ENCODE peak calls at places on chromosomes 13 and 19, in seven cellular contexts. Z, L, R, F, X, Y and W are unnamed samples.

GRCh38 chr19:10654610-10655456 is 687 bp downstream of the ILF3 start:
- DNase-seq in Z (peak), L (peak), F (peak), X (peak), Y (peak), R (peak), W (no peak)

GRCh38 chr13:41614671-41615519 is 157.5 kb downstream of the RGCC start:
- DNase-seq in Z (no peak), F (no peak), L (peak), X (peak), R (no peak), Y (no peak), W (no peak)

GRCh38 chr13:32019612-32020233 is 11.9 kb upstream of the FRY start:
- DNase-seq in Z (peak), Y (no peak), X (peak), F (peak), L (peak), R (peak), W (no peak)

GRCh38 chr19:44624840-44625354 is 11.5 kb downstream of the IGSF23 start:
- DNase-seq in X (no peak), F (no peak), R (no peak), L (no peak), Y (no peak), Z (no peak), W (no peak)

GRCh38 chr19:48230555-48231129 is 25.1 kb downstream of the CARD8 start:
- DNase-seq in Y (no peak), L (no peak), R (no peak), F (no peak), X (no peak), Z (no peak), W (no peak)

GRCh38 chr19:1171755-1172352 is 2.2 kb downstream of the SBNO2 start:
- DNase-seq in L (peak), Y (no peak), F (no peak), R (no peak), X (no peak), Z (no peak), W (no peak)

GRCh38 chr19:3178377-3178972 is at the start of gene S1PR4:
- DNase-seq in R (no peak), Y (no peak), Z (no peak), X (no peak), L (no peak), F (no peak), W (peak)

GRCh38 chr13:106599875-106600797 is 32.2 kb upstream of the ARGLU1 start:
- DNase-seq in Z (no peak), Y (peak), F (no peak), L (peak), R (peak), X (peak), W (no peak)

GRCh38 chr19:16429759-16430091 is 42.0 kb downstream of the EPS15L1 start:
- DNase-seq in Z (no peak), L (no peak), F (no peak), R (no peak), X (no peak), Y (no peak), W (no peak)

GRCh38 chr19:49533551-49534488 is 6.0 kb downstream of the RCN3 start:
- DNase-seq in Y (peak), X (peak), F (peak), R (peak), L (peak), Z (peak), W (peak)

GRCh38 chr13:41603917-41604316 is 146.6 kb downstream of the RGCC start:
- DNase-seq in R (peak), X (peak), Y (no peak), Z (no peak), L (peak), F (no peak), W (no peak)

GRCh38 chr19:17861542-17862402 is 2.1 kb downstream of the RPL18A start:
- DNase-seq in Y (no peak), Z (no peak), L (no peak), X (no peak), F (no peak), R (peak), W (no peak)

GRCh38 chr13:24716446-24716845 is 36.2 kb downstream of the ATP12A start:
- DNase-seq in F (no peak), L (no peak), Y (peak), X (no peak), R (no peak), Z (no peak), W (no peak)

GRCh38 chr13:21871302-21871862 is 200.5 kb downstream of the FGF9 start:
- DNase-seq in R (no peak), F (no peak), Y (peak), L (no peak), Z (no peak), X (no peak), W (no peak)

GRCh38 chr19:14979498-14980255 is at the start of gene SLC1A6:
- DNase-seq in R (no peak), Y (peak), X (no peak), L (no peak), Z (peak), F (peak), W (no peak)

GRCh38 chr13:37074703-37075102 is 15.2 kb upstream of the SUPT20H start:
- DNase-seq in L (peak), Y (no peak), X (peak), Z (no peak), F (no peak), R (peak), W (no peak)

GRCh38 chr19:29785955-29786589 is 25.7 kb upstream of the CCNE1 start:
- DNase-seq in X (no peak), L (no peak), F (no peak), Y (no peak), Z (no peak), R (no peak), W (no peak)

GRCh38 chr13:78409172-78409571 is 194.2 kb downstream of the POU4F1 start:
- DNase-seq in Z (no peak), R (no peak), Y (no peak), L (no peak), F (no peak), X (no peak), W (no peak)

GRCh38 chr19:33132425-33132824 is 511 bp downstream of the WDR88 start:
- DNase-seq in R (no peak), X (no peak), L (no peak), Y (no peak), F (peak), Z (no peak), W (no peak)
- TF ChIP-seq CTCF in R (peak), X (peak), L (peak), Y (no peak), F (peak), Z (no peak), W (no peak)

GRCh38 chr13:99386911-99387788 is 80.0 kb upstream of the GPR183 start:
- DNase-seq in X (no peak), R (peak), F (peak), L (peak), Z (peak), Y (peak), W (peak)

GRCh38 chr13:99384468-99384867 is 77.3 kb upstream of the GPR183 start:
- DNase-seq in Z (no peak), R (no peak), Y (no peak), L (no peak), F (no peak), X (no peak), W (no peak)

GRCh38 chr13:99386495-99386894 is 79.3 kb upstream of the GPR183 start:
- DNase-seq in F (no peak), Z (no peak), L (no peak), R (no peak), Y (peak), X (no peak), W (no peak)

GRCh38 chr13:99385161-99385560 is 78.0 kb upstream of the GPR183 start:
- DNase-seq in R (no peak), Y (peak), F (no peak), L (no peak), X (no peak), Z (no peak), W (no peak)

DNA sequence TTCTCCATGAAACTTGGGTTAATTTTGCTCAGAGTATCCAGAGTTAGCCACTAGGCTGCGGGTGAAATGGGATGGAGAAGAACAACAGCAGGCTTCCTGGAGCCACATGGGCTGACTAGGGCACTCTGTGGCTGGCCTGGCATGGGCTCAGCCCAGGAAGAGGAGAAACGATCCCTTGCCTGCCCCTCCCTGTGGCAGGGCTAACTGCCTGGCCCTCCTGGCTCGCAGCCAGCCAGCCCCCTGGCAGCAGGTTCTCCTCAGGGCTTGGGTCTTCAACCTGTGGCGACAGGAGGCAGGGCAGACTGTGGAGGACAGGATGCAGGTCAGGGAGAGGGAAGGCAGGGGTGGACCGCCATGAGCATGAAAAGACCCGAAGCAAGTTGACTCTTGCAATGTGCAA is 78.7 kb upstream of the GPR183 start:
- DNase-seq in Z (no peak), Y (peak), R (no peak), F (no peak), L (no peak), X (no peak), W (no peak)
- TF ChIP-seq CTCF in Z (no peak), Y (no peak), R (no peak), F (no peak), L (no peak), X (no peak), W (no peak)

GRCh38 chr19:54183431-54183830 is 5.9 kb downstream of the MBOAT7 start:
- DNase-seq in R (no peak), Z (no peak), Y (no peak), L (no peak), X (no peak), F (no peak), W (no peak)

GRCh38 chr19:54178581-54179261 is 5.8 kb upstream of the TMC4 start:
- DNase-seq in Y (no peak), L (no peak), R (no peak), F (no peak), X (no peak), Z (peak), W (no peak)

GRCh38 chr19:54180691-54181091 is 7.7 kb upstream of the TMC4 start:
- DNase-seq in Y (no peak), R (no peak), L (no peak), X (no peak), Z (no peak), F (no peak), W (no peak)

GRCh38 chr19:54179262-54179587 is 6.3 kb upstream of the TMC4 start:
- DNase-seq in L (no peak), Y (no peak), X (no peak), F (no peak), Z (no peak), R (no peak), W (no peak)

GRCh38 chr19:54179921-54180452 is 7.0 kb upstream of the TMC4 start:
- DNase-seq in R (no peak), L (peak), Z (peak), F (peak), Y (no peak), X (no peak), W (no peak)
- TF ChIP-seq CTCF in R (no peak), L (peak), Z (peak), F (peak), Y (no peak), X (no peak), W (no peak)

GRCh38 chr19:41352609-41353465 is 885 bp downstream of the TGFB1 start:
- DNase-seq in X (peak), L (peak), Y (peak), R (peak), F (peak), Z (peak), W (peak)

GRCh38 chr19:41353466-41354342 is at the start of gene TGFB1:
- DNase-seq in R (peak), L (peak), F (peak), Y (peak), Z (peak), X (peak), W (peak)

GRCh38 chr19:41355035-41355434 is 1.3 kb upstream of the TGFB1 start:
- DNase-seq in Y (no peak), X (no peak), R (no peak), Z (no peak), F (no peak), L (no peak), W (no peak)

GRCh38 chr19:41355802-41356201 is 2.1 kb upstream of the TGFB1 start:
- DNase-seq in Y (no peak), R (no peak), L (no peak), Z (no peak), F (no peak), X (no peak), W (no peak)

DNA sequence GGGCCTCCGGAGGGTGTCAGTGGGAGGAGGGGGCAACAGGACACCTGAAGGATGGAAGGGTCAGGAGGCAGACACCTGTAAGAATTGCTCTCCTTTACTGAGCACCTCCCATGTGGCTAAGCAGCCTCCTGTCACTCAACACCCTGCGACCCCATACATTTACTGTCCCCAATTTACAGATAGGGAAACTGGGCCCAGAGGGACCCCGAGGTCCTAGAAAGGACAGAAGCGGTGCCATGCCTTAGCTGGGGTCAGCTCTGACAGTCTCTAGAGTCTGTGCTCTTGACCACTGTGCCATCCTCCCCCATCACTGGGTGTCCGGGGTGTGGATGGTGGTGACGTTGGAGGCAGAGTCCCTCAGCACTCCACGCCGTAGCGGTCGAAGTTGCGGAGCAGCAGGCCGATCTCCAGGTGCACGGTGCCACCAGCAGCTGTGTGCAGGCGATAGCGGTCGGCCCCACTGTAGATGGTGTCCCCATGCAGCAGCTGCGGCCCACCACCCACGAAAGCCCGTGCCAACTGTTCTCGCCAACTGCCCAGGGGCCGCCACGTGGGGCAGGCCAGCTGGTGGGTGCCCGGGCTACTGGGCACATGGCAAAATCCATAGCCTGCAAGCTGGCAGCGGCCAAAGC is 737 bp upstream of the TGFB1 start:
- DNase-seq in Z (no peak), X (no peak), R (no peak), Y (no peak), L (no peak), F (no peak), W (no peak)
- TF ChIP-seq CTCF in Z (no peak), X (no peak), R (no peak), Y (no peak), L (no peak), F (peak), W (peak)

GRCh38 chr13:91596832-91597231 is 198.4 kb downstream of the GPC5 start:
- DNase-seq in L (no peak), Z (peak), Y (no peak), R (no peak), F (no peak), X (no peak), W (no peak)

GRCh38 chr13:91592050-91593014 is 193.9 kb downstream of the GPC5 start:
- DNase-seq in L (no peak), R (no peak), Y (peak), F (no peak), X (no peak), Z (no peak), W (no peak)

GRCh38 chr13:91598655-91599054 is 200.2 kb downstream of the GPC5 start:
- DNase-seq in Y (no peak), Z (no peak), R (no peak), F (no peak), L (no peak), X (no peak), W (no peak)

GRCh38 chr13:91601273-91601672 is 202.9 kb downstream of the GPC5 start:
- DNase-seq in Z (no peak), F (no peak), X (no peak), R (no peak), L (no peak), Y (no peak), W (no peak)

GRCh38 chr13:91595677-91596076 is 197.3 kb downstream of the GPC5 start:
- DNase-seq in L (no peak), X (no peak), F (no peak), Z (no peak), Y (no peak), R (no peak), W (no peak)
- TF ChIP-seq CTCF in L (no peak), X (no peak), F (no peak), Z (no peak), Y (no peak), R (no peak), W (no peak)

GRCh38 chr13:112246731-112247470 is 129.3 kb upstream of the SPACA7 start:
- DNase-seq in Z (no peak), X (no peak), R (no peak), Y (peak), L (no peak), F (no peak), W (no peak)
- TF ChIP-seq CTCF in Z (no peak), X (no peak), R (no peak), Y (no peak), L (no peak), F (no peak), W (no peak)

GRCh38 chr13:44920013-44920412 is 69.3 kb downstream of the NUFIP1 start:
- DNase-seq in X (no peak), Y (no peak), R (no peak), Z (no peak), L (no peak), F (no peak), W (no peak)

GRCh38 chr13:44919103-44919804 is 70.0 kb downstream of the NUFIP1 start:
- DNase-seq in Z (no peak), X (no peak), R (no peak), F (no peak), L (no peak), Y (no peak), W (no peak)

GRCh38 chr13:44918323-44919102 is 70.8 kb downstream of the NUFIP1 start:
- DNase-seq in X (peak), L (peak), Z (peak), R (peak), Y (peak), F (peak), W (peak)

GRCh38 chr13:44915962-44916361 is 73.3 kb downstream of the NUFIP1 start:
- DNase-seq in F (no peak), Y (no peak), X (no peak), Z (no peak), L (no peak), R (no peak), W (no peak)

DNA sequence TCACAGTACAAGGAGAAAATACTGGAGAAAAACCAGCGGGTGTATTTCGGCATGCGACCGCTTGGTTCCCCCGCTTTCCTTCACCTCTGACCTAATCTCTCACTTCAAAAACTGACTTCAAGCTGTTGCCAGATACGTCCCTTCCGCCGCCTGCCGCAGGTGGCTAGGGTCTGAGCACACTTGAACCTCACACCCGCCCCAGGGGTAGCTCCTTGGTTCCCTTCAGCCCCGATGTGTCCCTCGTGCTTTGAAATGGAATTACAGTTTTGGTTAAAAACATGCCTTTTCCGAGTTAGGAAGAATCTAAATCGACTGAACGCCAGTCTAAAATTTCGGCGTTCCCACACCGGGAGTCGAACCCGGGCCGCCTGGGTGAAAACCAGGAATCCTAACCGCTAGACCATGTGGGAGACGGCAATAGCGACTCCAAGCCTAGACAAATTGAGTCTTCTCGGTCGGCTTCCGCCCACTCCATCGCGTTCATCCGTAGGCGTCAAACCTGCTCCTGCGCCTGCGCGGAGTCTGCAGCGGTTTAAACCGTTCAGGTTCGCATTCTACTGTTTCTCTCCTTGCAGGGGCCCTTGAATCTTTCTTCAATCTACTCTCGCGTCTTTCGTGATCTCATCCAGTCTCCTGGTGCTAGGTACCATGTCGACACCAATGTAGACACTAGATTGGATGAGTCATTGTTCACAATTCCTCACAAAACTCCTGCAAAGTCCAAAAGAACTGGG is 71.5 kb downstream of the NUFIP1 start:
- DNase-seq in Y (peak), F (peak), Z (peak), L (peak), R (peak), X (peak), W (peak)
- TF ChIP-seq CTCF in Y (no peak), F (peak), Z (peak), L (peak), R (peak), X (peak), W (no peak)

GRCh38 chr13:105213512-105213911 is 1322.0 kb downstream of the EFNB2 start:
- DNase-seq in L (no peak), Z (no peak), F (no peak), R (no peak), Y (no peak), X (no peak), W (no peak)
- TF ChIP-seq CTCF in L (no peak), Z (no peak), F (no peak), R (no peak), Y (no peak), X (no peak), W (no peak)